ENCODE peak calls at places on chromosomes 13 and 19, in ten cellular contexts. X is type B pancreatic cell; L is NCI-H446 treated with DMSO at 0.1 percent for 48 hours; Z is neural crest cell; O is cardiac fibroblast; R is iris pigment epithelial cell; V is NCI-H2029; Q is EL; P is hepatic stellate cell; N is stimulated activated CD4-positive, alpha-beta T cell treated with anti-CD3 and anti-CD28 coated beads, Interleukin-12 subunit alpha, Interleukin-12 subunit beta, amount 100 ng/mL, for 4 hours. Y is an unnamed sample.

GRCh38 chr13:113939129-113939904 is 34.6 kb downstream of the C13orf46 start:
- DNase-seq in X (no peak), L (no peak), Z (no peak), O (no peak), R (no peak), V (no peak), Q (no peak), P (no peak), N (no peak), Y (no peak)

GRCh38 chr13:67117010-67117550 is 113.1 kb downstream of the PCDH9 start:
- DNase-seq in X (no peak), L (no peak), Z (no peak), O (peak; percentile 57), R (no peak), V (no peak), Q (no peak), P (no peak), N (no peak), Y (no peak)

GRCh38 chr13:85729296-85729695 is 69.9 kb downstream of the SLITRK6 start:
- DNase-seq in X (no peak), L (no peak), Z (no peak), O (peak; percentile 4), R (peak; percentile 39), V (no peak), Q (peak; percentile 23), P (no peak), N (no peak), Y (no peak)

GRCh38 chr19:2627319-2627829 is 75.1 kb downstream of the GNG7 start:
- DNase-seq in X (no peak), L (no peak), Z (no peak), O (peak; percentile 92), R (peak; percentile 99), V (peak; percentile 49), Q (peak; percentile 99), P (peak; percentile 97), N (peak; percentile 43), Y (no peak)

GRCh38 chr19:50357178-50358100 is 8.0 kb downstream of the NAPSA start:
- DNase-seq in X (no peak), L (peak; percentile 57), Z (peak; percentile 67), O (peak; percentile 62), R (peak; percentile 53), V (peak; percentile 33), Q (peak; percentile 68), P (no peak), N (peak; percentile 85), Y (no peak)

GRCh38 chr19:41893899-41894298 is 10.9 kb downstream of the ARHGEF1 start:
- DNase-seq in X (no peak), L (no peak), Z (no peak), O (peak; percentile 42), R (peak; percentile 44), V (no peak), Q (no peak), P (no peak), N (no peak), Y (no peak)

GRCh38 chr13:38933786-38934185 is 56.8 kb downstream of the STOML3 start:
- DNase-seq in X (no peak), L (no peak), Z (no peak), O (no peak), R (no peak), V (no peak), Q (no peak), P (no peak), N (no peak), Y (no peak)

GRCh38 chr13:33918199-33918932 is 100.4 kb downstream of the RFC3 start:
- DNase-seq in X (no peak), L (peak; percentile 25), Z (no peak), O (peak; percentile 78), R (peak; percentile 76), V (peak; percentile 32), Q (peak; percentile 82), P (peak; percentile 10), N (no peak), Y (no peak)

GRCh38 chr13:60260440-60260839 is 96.7 kb upstream of the DIAPH3 start:
- DNase-seq in X (no peak), L (no peak), Z (no peak), O (no peak), R (no peak), V (no peak), Q (no peak), P (no peak), N (no peak), Y (no peak)

GRCh38 chr13:95391785-95392184 is 90.5 kb upstream of the ABCC4 start:
- DNase-seq in X (no peak), L (no peak), Z (no peak), O (no peak), R (no peak), V (no peak), Q (no peak), P (no peak), N (no peak), Y (no peak)

GRCh38 chr19:23402388-23402787 is 7.1 kb upstream of the ZNF91 start:
- DNase-seq in X (no peak), L (no peak), Z (no peak), O (no peak), R (no peak), V (no peak), Q (no peak), P (no peak), N (no peak), Y (no peak)

GRCh38 chr19:17035842-17036424 is 9.3 kb upstream of the CPAMD8 start:
- DNase-seq in X (no peak), L (no peak), Z (no peak), O (no peak), R (no peak), V (no peak), Q (peak; percentile 8), P (no peak), N (no peak), Y (no peak)

GRCh38 chr19:35715981-35716734 is 1.6 kb upstream of the KMT2B start:
- DNase-seq in X (no peak), L (no peak), Z (no peak), O (no peak), R (peak; percentile 40), V (no peak), Q (no peak), P (peak; percentile 82), N (no peak), Y (no peak)

GRCh38 chr13:106471957-106472543 is 63.4 kb downstream of the EFNB2 start:
- DNase-seq in X (no peak), L (no peak), Z (no peak), O (peak; percentile 75), R (peak; percentile 88), V (no peak), Q (peak; percentile 91), P (peak; percentile 85), N (no peak), Y (no peak)

GRCh38 chr19:10612515-10613119 is 12.7 kb upstream of the SLC44A2 start:
- DNase-seq in X (no peak), L (no peak), Z (no peak), O (peak; percentile 36), R (no peak), V (no peak), Q (no peak), P (no peak), N (no peak), Y (no peak)

GRCh38 chr13:50474094-50474654 is 369.3 kb downstream of the DLEU7 start:
- DNase-seq in X (no peak), L (no peak), Z (no peak), O (no peak), R (no peak), V (no peak), Q (no peak), P (no peak), N (no peak), Y (no peak)

GRCh38 chr13:22061806-22062391 is 391.0 kb downstream of the FGF9 start:
- DNase-seq in X (no peak), L (no peak), Z (no peak), O (no peak), R (no peak), V (no peak), Q (no peak), P (no peak), N (no peak), Y (no peak)